ENCODE peak calls at places on chromosomes 12 and 14, in five cellular contexts. One of them, this sample, is unnamed.

GRCh38 chr14:81727243-81727642 is 193.6 kb upstream of the SEL1L start:
- DNase-seq in SK-N-SH: no peak
- DNase-seq in putamen: no peak
- DNase-seq in astrocyte of the spinal cord: peak
- DNase-seq in amniotic epithelial cell: no peak
- DNase-seq in this sample: no peak

GRCh38 chr12:72295744-72296143 is 23.6 kb downstream of the TRHDE start:
- DNase-seq in putamen: no peak
- DNase-seq in astrocyte of the spinal cord: peak
- DNase-seq in amniotic epithelial cell: no peak
- DNase-seq in SK-N-SH: no peak
- DNase-seq in this sample: no peak

GRCh38 chr12:111154180-111154579 is 214.7 kb downstream of the PHETA1 start:
- DNase-seq in putamen: no peak
- DNase-seq in astrocyte of the spinal cord: no peak
- DNase-seq in amniotic epithelial cell: no peak
- DNase-seq in SK-N-SH: no peak
- DNase-seq in this sample: no peak

GRCh38 chr12:65741662-65742480 is 82.4 kb upstream of the HMGA2 start:
- DNase-seq in SK-N-SH: peak
- DNase-seq in putamen: peak
- DNase-seq in amniotic epithelial cell: peak
- DNase-seq in astrocyte of the spinal cord: peak
- DNase-seq in this sample: no peak

GRCh38 chr14:105192866-105193731 is 12.0 kb upstream of the NUDT14 start:
- DNase-seq in putamen: no peak
- DNase-seq in astrocyte of the spinal cord: no peak
- DNase-seq in amniotic epithelial cell: no peak
- DNase-seq in SK-N-SH: no peak
- DNase-seq in this sample: no peak

GRCh38 chr12:28998662-28999120 is 150.4 kb upstream of the FAR2 start:
- DNase-seq in astrocyte of the spinal cord: peak
- DNase-seq in amniotic epithelial cell: peak
- DNase-seq in putamen: peak
- DNase-seq in SK-N-SH: peak
- DNase-seq in this sample: no peak

GRCh38 chr14:94424371-94424770 is 28.2 kb downstream of the SERPINA11 start:
- DNase-seq in astrocyte of the spinal cord: no peak
- DNase-seq in SK-N-SH: no peak
- DNase-seq in putamen: no peak
- DNase-seq in amniotic epithelial cell: no peak
- DNase-seq in this sample: no peak

GRCh38 chr12:80946591-80946990 is 8.9 kb upstream of the LIN7A start:
- DNase-seq in SK-N-SH: no peak
- DNase-seq in putamen: no peak
- DNase-seq in astrocyte of the spinal cord: peak
- DNase-seq in amniotic epithelial cell: peak
- DNase-seq in this sample: no peak

GRCh38 chr14:53331247-53331646 is 178.1 kb upstream of the DDHD1 start:
- DNase-seq in amniotic epithelial cell: peak
- DNase-seq in astrocyte of the spinal cord: peak
- DNase-seq in putamen: no peak
- DNase-seq in SK-N-SH: no peak
- DNase-seq in this sample: no peak

GRCh38 chr14:22819191-22819988 is 4.2 kb upstream of the SLC7A7 start:
- DNase-seq in astrocyte of the spinal cord: peak
- DNase-seq in amniotic epithelial cell: peak
- DNase-seq in SK-N-SH: no peak
- DNase-seq in putamen: no peak
- DNase-seq in this sample: no peak

GRCh38 chr14:29216774-29217232 is 450.2 kb downstream of the FOXG1 start:
- DNase-seq in SK-N-SH: no peak
- DNase-seq in putamen: peak
- DNase-seq in amniotic epithelial cell: no peak
- DNase-seq in astrocyte of the spinal cord: no peak
- DNase-seq in this sample: no peak

GRCh38 chr14:54133896-54134295 is 177.3 kb upstream of the BMP4 start:
- DNase-seq in astrocyte of the spinal cord: no peak
- DNase-seq in putamen: no peak
- DNase-seq in SK-N-SH: no peak
- DNase-seq in amniotic epithelial cell: peak
- DNase-seq in this sample: no peak

GRCh38 chr12:92007787-92008186 is 137.9 kb downstream of the BTG1 start:
- DNase-seq in putamen: no peak
- DNase-seq in astrocyte of the spinal cord: no peak
- DNase-seq in SK-N-SH: no peak
- DNase-seq in amniotic epithelial cell: no peak
- DNase-seq in this sample: no peak

GRCh38 chr12:89947437-89948265 is 239.0 kb upstream of the ATP2B1 start:
- DNase-seq in astrocyte of the spinal cord: peak
- DNase-seq in SK-N-SH: no peak
- DNase-seq in putamen: no peak
- DNase-seq in amniotic epithelial cell: peak
- DNase-seq in this sample: no peak

This sample was measured in activated CD8-positive, alpha-beta memory T cell treated with anti-CD3 and anti-CD28 coated beads for 48 hours.